ENCODE peak calls at places on chromosomes 12 and 14, in four cellular contexts. One of them, this sample, is unnamed. For H3K27me3, the result is how much of the 10 kb centered on the place peaks cover.

GRCh38 chr12:27924350-27925140 is 48.0 kb downstream of the PTHLH start:
- DNase-seq in keratinocyte: no peak
- DNase-seq in mammary epithelial cell: peak
- DNase-seq in left ventricle myocardium inferior: no peak
- DNase-seq in this sample: no peak

GRCh38 chr12:94107910-94108309 is 40.5 kb upstream of the PLXNC1 start:
- DNase-seq in keratinocyte: no peak
- DNase-seq in mammary epithelial cell: no peak
- DNase-seq in left ventricle myocardium inferior: no peak
- DNase-seq in this sample: no peak

GRCh38 chr12:116662612-116663144 is 75.2 kb downstream of the SPRING1 start:
- DNase-seq in keratinocyte: no peak
- DNase-seq in mammary epithelial cell: peak
- DNase-seq in left ventricle myocardium inferior: no peak
- DNase-seq in this sample: no peak

GRCh38 chr12:118120579-118121363 is 15.2 kb upstream of the PEBP1 start:
- DNase-seq in keratinocyte: no peak
- DNase-seq in mammary epithelial cell: peak
- DNase-seq in left ventricle myocardium inferior: peak
- DNase-seq in this sample: no peak

GRCh38 chr12:65656904-65657351 is 167.4 kb upstream of the HMGA2 start:
- DNase-seq in keratinocyte: no peak
- DNase-seq in mammary epithelial cell: peak
- DNase-seq in left ventricle myocardium inferior: no peak
- DNase-seq in this sample: peak

GRCh38 chr12:115422845-115423545 is 739.0 kb upstream of the TBX3 start:
- DNase-seq in keratinocyte: no peak
- DNase-seq in mammary epithelial cell: no peak
- DNase-seq in left ventricle myocardium inferior: no peak
- DNase-seq in this sample: no peak

GRCh38 chr14:105474478-105475268 is at the start of gene CRIP2:
- DNase-seq in keratinocyte: no peak
- DNase-seq in mammary epithelial cell: peak
- DNase-seq in left ventricle myocardium inferior: peak
- DNase-seq in this sample: no peak

GRCh38 chr12:94100254-94100653 is 48.1 kb upstream of the PLXNC1 start:
- DNase-seq in keratinocyte: peak
- DNase-seq in mammary epithelial cell: peak
- DNase-seq in left ventricle myocardium inferior: no peak
- DNase-seq in this sample: no peak

GRCh38 chr12:91460457-91460856 is 277.8 kb upstream of the DCN start:
- DNase-seq in keratinocyte: no peak
- DNase-seq in mammary epithelial cell: no peak
- DNase-seq in left ventricle myocardium inferior: no peak
- DNase-seq in this sample: no peak

GRCh38 chr14:21924479-21924878 is 250.9 kb upstream of the OR4E1 start:
- DNase-seq in keratinocyte: no peak
- DNase-seq in mammary epithelial cell: no peak
- DNase-seq in left ventricle myocardium inferior: no peak
- DNase-seq in this sample: no peak

GRCh38 chr12:4223273-4223855 is 50.2 kb upstream of the CCND2 start:
- DNase-seq in keratinocyte: no peak
- DNase-seq in mammary epithelial cell: no peak
- DNase-seq in left ventricle myocardium inferior: no peak
- DNase-seq in this sample: no peak

GRCh38 chr12:118680361-118680963 is 300.9 kb upstream of the SRRM4 start:
- DNase-seq in keratinocyte: no peak
- DNase-seq in mammary epithelial cell: no peak
- DNase-seq in left ventricle myocardium inferior: peak
- DNase-seq in this sample: no peak

GRCh38 chr12:54159140-54159539 is 29.6 kb downstream of the SMUG1 start:
- DNase-seq in keratinocyte: no peak
- DNase-seq in mammary epithelial cell: peak
- DNase-seq in left ventricle myocardium inferior: no peak
- DNase-seq in this sample: no peak

GRCh38 chr12:69028941-69029729 is 96.2 kb upstream of the CPM start:
- DNase-seq in keratinocyte: no peak
- DNase-seq in mammary epithelial cell: peak
- DNase-seq in left ventricle myocardium inferior: no peak
- DNase-seq in this sample: no peak

GRCh38 chr12:46212108-46212982 is 56.5 kb downstream of the SLC38A1 start:
- DNase-seq in keratinocyte: no peak
- DNase-seq in mammary epithelial cell: no peak
- DNase-seq in left ventricle myocardium inferior: no peak
- DNase-seq in this sample: no peak

GRCh38 chr12:43957732-43958131 is 121.9 kb downstream of the TMEM117 start:
- DNase-seq in keratinocyte: no peak
- DNase-seq in mammary epithelial cell: peak
- DNase-seq in left ventricle myocardium inferior: no peak
- DNase-seq in this sample: no peak

GRCh38 chr14:55285048-55285652 is 13.9 kb downstream of the FBXO34 start:
- DNase-seq in keratinocyte: no peak
- DNase-seq in mammary epithelial cell: no peak
- DNase-seq in left ventricle myocardium inferior: no peak
- DNase-seq in this sample: no peak

GRCh38 chr12:51886021-51886710 is 1.7 kb upstream of the ANKRD33 start:
- DNase-seq in keratinocyte: no peak
- DNase-seq in mammary epithelial cell: peak
- DNase-seq in left ventricle myocardium inferior: peak
- DNase-seq in this sample: peak

GRCh38 chr14:22536853-22537338 is 52.1 kb downstream of the DAD1 start:
- DNase-seq in keratinocyte: peak
- DNase-seq in mammary epithelial cell: peak
- DNase-seq in left ventricle myocardium inferior: no peak
- DNase-seq in this sample: peak

GRCh38 chr12:32334384-32334783 is 65.0 kb upstream of the FGD4 start:
- DNase-seq in keratinocyte: no peak
- DNase-seq in mammary epithelial cell: no peak
- DNase-seq in left ventricle myocardium inferior: no peak
- DNase-seq in this sample: no peak

GRCh38 chr14:30826070-30826469 is 48.3 kb upstream of the COCH start:
- DNase-seq in keratinocyte: no peak
- DNase-seq in mammary epithelial cell: no peak
- DNase-seq in left ventricle myocardium inferior: no peak
- DNase-seq in this sample: no peak

GRCh38 chr14:103889313-103890051 is 38.8 kb upstream of the TDRD9 start:
- DNase-seq in keratinocyte: no peak
- DNase-seq in mammary epithelial cell: peak
- DNase-seq in left ventricle myocardium inferior: peak
- DNase-seq in this sample: no peak

GRCh38 chr12:105220150-105220928 is 15.6 kb downstream of the APPL2 start:
- DNase-seq in keratinocyte: no peak
- DNase-seq in mammary epithelial cell: no peak
- DNase-seq in left ventricle myocardium inferior: no peak
- DNase-seq in this sample: no peak

GRCh38 chr14:24279301-24280186 is 8.1 kb upstream of the RABGGTA start:
- DNase-seq in keratinocyte: no peak
- DNase-seq in mammary epithelial cell: peak
- DNase-seq in left ventricle myocardium inferior: peak
- DNase-seq in this sample: no peak

GRCh38 chr14:53534841-53535240 is 381.7 kb upstream of the DDHD1 start:
- DNase-seq in keratinocyte: no peak
- DNase-seq in mammary epithelial cell: peak
- DNase-seq in left ventricle myocardium inferior: no peak
- DNase-seq in this sample: no peak

GRCh38 chr14:79293482-79293881 is 917.8 kb downstream of the DIO2 start:
- DNase-seq in keratinocyte: no peak
- DNase-seq in mammary epithelial cell: no peak
- DNase-seq in left ventricle myocardium inferior: no peak
- DNase-seq in this sample: no peak
- H3K4me3 ChIP-seq in keratinocyte: no peak
- H3K4me3 ChIP-seq in mammary epithelial cell: no peak
- H3K4me3 ChIP-seq in left ventricle myocardium inferior: no peak
- H3K4me3 ChIP-seq in this sample: no peak

GRCh38 chr14:51160871-51161270 is 66.0 kb upstream of the TRIM9 start:
- DNase-seq in keratinocyte: no peak
- DNase-seq in mammary epithelial cell: no peak
- DNase-seq in left ventricle myocardium inferior: no peak
- DNase-seq in this sample: no peak

GRCh38 chr14:51155331-51155730 is 60.4 kb upstream of the TRIM9 start:
- DNase-seq in keratinocyte: no peak
- DNase-seq in mammary epithelial cell: no peak
- DNase-seq in left ventricle myocardium inferior: no peak
- DNase-seq in this sample: no peak

GRCh38 chr14:51157012-51157411 is 62.1 kb upstream of the TRIM9 start:
- DNase-seq in keratinocyte: no peak
- DNase-seq in mammary epithelial cell: peak
- DNase-seq in left ventricle myocardium inferior: no peak
- DNase-seq in this sample: no peak
- TF ChIP-seq CTCF in keratinocyte: no peak
- TF ChIP-seq CTCF in mammary epithelial cell: peak
- TF ChIP-seq CTCF in left ventricle myocardium inferior: peak
- TF ChIP-seq CTCF in this sample: peak

GRCh38 chr14:64266206-64266605 is 28.0 kb downstream of the ESR2 start:
- DNase-seq in keratinocyte: no peak
- DNase-seq in mammary epithelial cell: peak
- DNase-seq in left ventricle myocardium inferior: no peak
- DNase-seq in this sample: no peak
- H3K27me3 ChIP-seq in keratinocyte: under half
- H3K27me3 ChIP-seq in mammary epithelial cell: under half
- H3K27me3 ChIP-seq in left ventricle myocardium inferior: under half
- H3K27me3 ChIP-seq in this sample: under half

GRCh38 chr14:96257056-96257455 is 1.0 kb downstream of the BDKRB1 start:
- DNase-seq in keratinocyte: no peak
- DNase-seq in mammary epithelial cell: no peak
- DNase-seq in left ventricle myocardium inferior: no peak
- DNase-seq in this sample: no peak

GRCh38 chr14:96256420-96256819 is 410 bp downstream of the BDKRB1 start:
- DNase-seq in keratinocyte: no peak
- DNase-seq in mammary epithelial cell: peak
- DNase-seq in left ventricle myocardium inferior: no peak
- DNase-seq in this sample: no peak

GRCh38 chr14:96257900-96258299 is 1.9 kb downstream of the BDKRB1 start:
- DNase-seq in keratinocyte: no peak
- DNase-seq in mammary epithelial cell: no peak
- DNase-seq in left ventricle myocardium inferior: no peak
- DNase-seq in this sample: no peak

GRCh38 chr14:96254696-96255095 is 1.3 kb upstream of the BDKRB1 start:
- DNase-seq in keratinocyte: no peak
- DNase-seq in mammary epithelial cell: no peak
- DNase-seq in left ventricle myocardium inferior: no peak
- DNase-seq in this sample: no peak

GRCh38 chr14:96255501-96256366 is at the start of gene BDKRB1:
- DNase-seq in keratinocyte: no peak
- DNase-seq in mammary epithelial cell: peak
- DNase-seq in left ventricle myocardium inferior: no peak
- DNase-seq in this sample: peak
- H3K4me3 ChIP-seq in keratinocyte: peak
- H3K4me3 ChIP-seq in mammary epithelial cell: no peak
- H3K4me3 ChIP-seq in left ventricle myocardium inferior: no peak
- H3K4me3 ChIP-seq in this sample: no peak

DNA sequence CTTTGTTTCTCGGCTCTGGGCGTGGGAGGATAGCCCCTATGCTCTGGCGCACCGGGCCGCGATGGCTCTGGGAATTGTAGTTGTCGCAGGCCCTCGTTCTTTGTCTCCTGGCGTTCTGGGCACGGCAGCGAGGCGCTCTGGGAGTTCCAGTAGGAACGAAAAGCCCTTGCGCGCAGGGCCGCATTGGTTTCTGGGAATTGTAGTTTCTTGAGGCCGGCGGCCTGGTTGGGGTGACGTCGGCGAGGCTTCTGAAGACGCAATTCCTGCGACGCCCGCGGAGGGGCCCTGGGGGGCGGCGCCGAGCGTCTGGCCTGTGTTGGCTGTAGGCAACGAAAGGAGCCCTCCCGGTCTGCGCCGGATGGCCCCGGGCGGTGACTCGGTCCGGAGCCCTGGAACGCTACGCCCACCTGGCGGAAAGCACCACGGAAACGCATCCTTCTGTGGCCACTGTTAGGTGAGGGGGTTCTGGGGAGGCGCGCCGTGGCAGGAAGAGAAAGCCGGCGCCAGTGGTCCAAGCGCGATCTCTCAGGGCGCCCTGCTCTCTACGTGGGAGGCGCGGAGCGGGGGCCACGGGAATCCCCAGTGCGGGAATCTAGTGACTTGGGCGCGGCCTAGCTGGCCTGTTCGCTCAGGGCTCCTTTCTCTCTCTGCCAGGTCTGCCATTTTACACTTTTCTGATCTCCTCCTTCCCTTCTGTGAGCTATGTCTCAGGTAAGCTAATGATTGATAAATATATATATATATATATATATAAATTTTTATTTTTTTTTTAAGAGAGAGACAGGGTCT is at the start of gene ZNF140:
- DNase-seq in keratinocyte: peak
- DNase-seq in mammary epithelial cell: peak
- DNase-seq in left ventricle myocardium inferior: peak
- DNase-seq in this sample: peak
- TF ChIP-seq CTCF in keratinocyte: no peak
- TF ChIP-seq CTCF in mammary epithelial cell: peak
- TF ChIP-seq CTCF in left ventricle myocardium inferior: peak
- TF ChIP-seq CTCF in this sample: peak

GRCh38 chr12:42846782-42847181 is 257.2 kb upstream of the PRICKLE1 start:
- DNase-seq in keratinocyte: no peak
- DNase-seq in mammary epithelial cell: peak
- DNase-seq in left ventricle myocardium inferior: no peak
- DNase-seq in this sample: no peak
- H3K27me3 ChIP-seq in keratinocyte: under half
- H3K27me3 ChIP-seq in mammary epithelial cell: under half
- H3K27me3 ChIP-seq in left ventricle myocardium inferior: under half
- H3K27me3 ChIP-seq in this sample: under half